ENCODE peak calls at places on chromosome 1, in nine cellular contexts. U, N, C, Q, H, S, A, I and M are unnamed samples.

GRCh38 chr1:54623216-54624007 is at the start of gene FAM151A:
- DNase-seq in U (no peak), N (peak; percentile 62), C (no peak), Q (no peak), H (no peak), S (no peak), A (no peak), I (no peak), M (no peak)

GRCh38 chr1:107076846-107077245 is 20.4 kb downstream of the PRMT6 start:
- DNase-seq in U (no peak), N (peak; percentile 1), C (no peak), Q (no peak), H (no peak), S (no peak), A (peak; percentile 43), I (no peak), M (no peak)

GRCh38 chr1:165900576-165901380 is 73.4 kb downstream of the UCK2 start:
- DNase-seq in U (no peak), N (peak; percentile 28), C (no peak), Q (no peak), H (no peak), S (no peak), A (no peak), I (no peak), M (no peak)

GRCh38 chr1:148263128-148263905 is 111.2 kb upstream of the NBPF11 start:
- DNase-seq in U (peak; percentile 67), N (peak; percentile 85), C (peak; percentile 35), Q (peak; percentile 80), H (peak; percentile 66), S (peak; percentile 51), A (peak; percentile 46), I (peak; percentile 6), M (peak; percentile 31)

GRCh38 chr1:46650491-46650890 is 17.7 kb downstream of the ATPAF1 start:
- DNase-seq in U (no peak), N (no peak), C (no peak), Q (no peak), H (no peak), S (no peak), A (no peak), I (no peak), M (no peak)

GRCh38 chr1:54543729-54544496 is 4.1 kb upstream of the ACOT11 start:
- DNase-seq in U (no peak), N (no peak), C (no peak), Q (no peak), H (no peak), S (no peak), A (peak; percentile 60), I (no peak), M (no peak)

GRCh38 chr1:25193151-25193742 is 39.1 kb downstream of the SYF2 start:
- DNase-seq in U (no peak), N (peak; percentile 39), C (no peak), Q (peak; percentile 26), H (no peak), S (no peak), A (no peak), I (no peak), M (no peak)

GRCh38 chr1:178038372-178038771 is 55.5 kb upstream of the RASAL2 start:
- DNase-seq in U (no peak), N (no peak), C (no peak), Q (no peak), H (no peak), S (no peak), A (no peak), I (no peak), M (no peak)

GRCh38 chr1:169048043-169048442 is 58.4 kb upstream of the ATP1B1 start:
- DNase-seq in U (no peak), N (no peak), C (no peak), Q (no peak), H (no peak), S (no peak), A (no peak), I (no peak), M (no peak)

GRCh38 chr1:30605441-30605920 is 117.9 kb downstream of the MATN1 start:
- DNase-seq in U (no peak), N (no peak), C (no peak), Q (no peak), H (no peak), S (no peak), A (no peak), I (no peak), M (no peak)

GRCh38 chr1:228882785-228883450 is 147.6 kb downstream of the RHOU start:
- DNase-seq in U (no peak), N (no peak), C (no peak), Q (no peak), H (no peak), S (no peak), A (no peak), I (no peak), M (no peak)

GRCh38 chr1:37999434-38000232 is 5.7 kb downstream of the FHL3 start:
- DNase-seq in U (no peak), N (no peak), C (peak; percentile 59), Q (no peak), H (no peak), S (no peak), A (no peak), I (no peak), M (no peak)

GRCh38 chr1:43067856-43068751 is 104.0 kb downstream of the EBNA1BP2 start:
- DNase-seq in U (no peak), N (no peak), C (no peak), Q (peak; percentile 54), H (peak; percentile 13), S (peak; percentile 16), A (no peak), I (no peak), M (peak; percentile 36)

GRCh38 chr1:172537827-172538391 is 5.0 kb downstream of the SUCO start:
- DNase-seq in U (no peak), N (no peak), C (no peak), Q (no peak), H (no peak), S (no peak), A (no peak), I (no peak), M (no peak)

GRCh38 chr1:55860816-55861519 is 645.8 kb upstream of the USP24 start:
- DNase-seq in U (no peak), N (no peak), C (no peak), Q (peak; percentile 25), H (no peak), S (no peak), A (no peak), I (no peak), M (no peak)